ENCODE peak calls at places on chromosomes 2 and 18, in nine cellular contexts. One of them, this sample, is unnamed. For H3K36me3 and H3K4me1, the result is how much of the 10 kb centered on the place peaks cover.

GRCh38 chr2:205563646-205564045 is 118.7 kb upstream of the NRP2 start:
- DNase-seq in colonic mucosa: peak
- DNase-seq in IMR-90: no peak
- DNase-seq in esophagus squamous epithelium: no peak
- DNase-seq in fibroblast of lung: peak
- DNase-seq in sigmoid colon: no peak
- DNase-seq in tibial artery: no peak
- DNase-seq in gastrocnemius medialis: no peak
- DNase-seq in tibial nerve: peak
- DNase-seq in this sample: peak

GRCh38 chr2:120858361-120858760 is 122.7 kb downstream of the GLI2 start:
- DNase-seq in tibial nerve: no peak
- DNase-seq in colonic mucosa: no peak
- DNase-seq in IMR-90: no peak
- DNase-seq in fibroblast of lung: no peak
- DNase-seq in tibial artery: peak
- DNase-seq in sigmoid colon: peak
- DNase-seq in esophagus squamous epithelium: no peak
- DNase-seq in gastrocnemius medialis: no peak
- DNase-seq in this sample: peak

GRCh38 chr2:188628989-188629889 is 337.6 kb downstream of the GULP1 start:
- DNase-seq in esophagus squamous epithelium: no peak
- DNase-seq in tibial nerve: peak
- DNase-seq in IMR-90: peak
- DNase-seq in fibroblast of lung: peak
- DNase-seq in sigmoid colon: no peak
- DNase-seq in gastrocnemius medialis: no peak
- DNase-seq in tibial artery: no peak
- DNase-seq in colonic mucosa: no peak
- DNase-seq in this sample: no peak

GRCh38 chr2:43623052-43623451 is 14.0 kb upstream of the PLEKHH2 start:
- DNase-seq in tibial nerve: no peak
- DNase-seq in gastrocnemius medialis: no peak
- DNase-seq in fibroblast of lung: peak
- DNase-seq in tibial artery: no peak
- DNase-seq in colonic mucosa: no peak
- DNase-seq in IMR-90: no peak
- DNase-seq in sigmoid colon: peak
- DNase-seq in esophagus squamous epithelium: no peak
- DNase-seq in this sample: no peak

GRCh38 chr2:233413529-233414272 is 59.4 kb downstream of the DGKD start:
- DNase-seq in colonic mucosa: no peak
- DNase-seq in fibroblast of lung: peak
- DNase-seq in gastrocnemius medialis: no peak
- DNase-seq in esophagus squamous epithelium: no peak
- DNase-seq in IMR-90: peak
- DNase-seq in sigmoid colon: no peak
- DNase-seq in tibial nerve: no peak
- DNase-seq in tibial artery: peak
- DNase-seq in this sample: peak

GRCh38 chr2:63827749-63828148 is 13.9 kb upstream of the UGP2 start:
- DNase-seq in gastrocnemius medialis: no peak
- DNase-seq in sigmoid colon: no peak
- DNase-seq in tibial artery: no peak
- DNase-seq in fibroblast of lung: peak
- DNase-seq in colonic mucosa: no peak
- DNase-seq in IMR-90: peak
- DNase-seq in tibial nerve: no peak
- DNase-seq in esophagus squamous epithelium: no peak
- DNase-seq in this sample: no peak

GRCh38 chr2:62461707-62462106 is 44.3 kb downstream of the TMEM17 start:
- DNase-seq in fibroblast of lung: no peak
- DNase-seq in tibial nerve: no peak
- DNase-seq in IMR-90: peak
- DNase-seq in colonic mucosa: no peak
- DNase-seq in sigmoid colon: no peak
- DNase-seq in tibial artery: no peak
- DNase-seq in esophagus squamous epithelium: no peak
- DNase-seq in gastrocnemius medialis: no peak
- DNase-seq in this sample: peak

GRCh38 chr18:70415823-70416488 is 127.1 kb downstream of the SOCS6 start:
- DNase-seq in sigmoid colon: peak
- DNase-seq in IMR-90: no peak
- DNase-seq in tibial artery: no peak
- DNase-seq in gastrocnemius medialis: no peak
- DNase-seq in tibial nerve: no peak
- DNase-seq in colonic mucosa: peak
- DNase-seq in fibroblast of lung: no peak
- DNase-seq in esophagus squamous epithelium: no peak
- DNase-seq in this sample: no peak

GRCh38 chr2:180722551-180723239 is 257.7 kb upstream of the UBE2E3 start:
- DNase-seq in gastrocnemius medialis: no peak
- DNase-seq in colonic mucosa: no peak
- DNase-seq in tibial nerve: peak
- DNase-seq in fibroblast of lung: peak
- DNase-seq in IMR-90: peak
- DNase-seq in esophagus squamous epithelium: no peak
- DNase-seq in tibial artery: no peak
- DNase-seq in sigmoid colon: no peak
- DNase-seq in this sample: no peak

GRCh38 chr2:24544456-24545115 is 53.5 kb downstream of the NCOA1 start:
- DNase-seq in IMR-90: no peak
- DNase-seq in tibial nerve: no peak
- DNase-seq in sigmoid colon: no peak
- DNase-seq in tibial artery: no peak
- DNase-seq in colonic mucosa: no peak
- DNase-seq in gastrocnemius medialis: no peak
- DNase-seq in fibroblast of lung: no peak
- DNase-seq in esophagus squamous epithelium: no peak
- DNase-seq in this sample: no peak

GRCh38 chr2:212032536-212033219 is 505.9 kb downstream of the ERBB4 start:
- DNase-seq in fibroblast of lung: peak
- DNase-seq in tibial nerve: no peak
- DNase-seq in tibial artery: no peak
- DNase-seq in esophagus squamous epithelium: no peak
- DNase-seq in IMR-90: peak
- DNase-seq in colonic mucosa: no peak
- DNase-seq in gastrocnemius medialis: no peak
- DNase-seq in sigmoid colon: no peak
- DNase-seq in this sample: no peak

GRCh38 chr2:54666741-54667639 is 56.5 kb upstream of the EML6 start:
- DNase-seq in IMR-90: peak
- DNase-seq in gastrocnemius medialis: no peak
- DNase-seq in sigmoid colon: peak
- DNase-seq in fibroblast of lung: peak
- DNase-seq in esophagus squamous epithelium: no peak
- DNase-seq in colonic mucosa: no peak
- DNase-seq in tibial artery: no peak
- DNase-seq in tibial nerve: no peak
- DNase-seq in this sample: no peak

GRCh38 chr18:11960743-11961380 is 20.4 kb upstream of the IMPA2 start:
- DNase-seq in tibial nerve: no peak
- DNase-seq in fibroblast of lung: no peak
- DNase-seq in esophagus squamous epithelium: no peak
- DNase-seq in colonic mucosa: no peak
- DNase-seq in IMR-90: no peak
- DNase-seq in tibial artery: no peak
- DNase-seq in sigmoid colon: no peak
- DNase-seq in gastrocnemius medialis: no peak
- DNase-seq in this sample: no peak

GRCh38 chr2:202771336-202771735 is 100.2 kb downstream of the ICA1L start:
- DNase-seq in gastrocnemius medialis: no peak
- DNase-seq in tibial artery: no peak
- DNase-seq in sigmoid colon: no peak
- DNase-seq in tibial nerve: no peak
- DNase-seq in colonic mucosa: no peak
- DNase-seq in IMR-90: no peak
- DNase-seq in esophagus squamous epithelium: no peak
- DNase-seq in fibroblast of lung: peak
- DNase-seq in this sample: no peak

GRCh38 chr2:195307751-195308150 is 349.3 kb upstream of the SLC39A10 start:
- DNase-seq in tibial artery: no peak
- DNase-seq in esophagus squamous epithelium: no peak
- DNase-seq in sigmoid colon: no peak
- DNase-seq in colonic mucosa: peak
- DNase-seq in IMR-90: no peak
- DNase-seq in fibroblast of lung: no peak
- DNase-seq in gastrocnemius medialis: no peak
- DNase-seq in tibial nerve: no peak
- DNase-seq in this sample: no peak

GRCh38 chr2:119703526-119703925 is 24.5 kb downstream of the TMEM177 start:
- DNase-seq in tibial nerve: no peak
- DNase-seq in tibial artery: no peak
- DNase-seq in sigmoid colon: no peak
- DNase-seq in fibroblast of lung: no peak
- DNase-seq in IMR-90: no peak
- DNase-seq in esophagus squamous epithelium: no peak
- DNase-seq in gastrocnemius medialis: no peak
- DNase-seq in colonic mucosa: no peak
- DNase-seq in this sample: no peak

GRCh38 chr18:77811510-77811909 is 561.9 kb downstream of the GALR1 start:
- DNase-seq in sigmoid colon: no peak
- DNase-seq in fibroblast of lung: no peak
- DNase-seq in colonic mucosa: peak
- DNase-seq in esophagus squamous epithelium: no peak
- DNase-seq in tibial artery: no peak
- DNase-seq in tibial nerve: no peak
- DNase-seq in gastrocnemius medialis: no peak
- DNase-seq in IMR-90: no peak
- DNase-seq in this sample: no peak

GRCh38 chr2:69545477-69545932 is 98.0 kb downstream of the AAK1 start:
- DNase-seq in esophagus squamous epithelium: no peak
- DNase-seq in IMR-90: no peak
- DNase-seq in tibial artery: no peak
- DNase-seq in tibial nerve: no peak
- DNase-seq in fibroblast of lung: no peak
- DNase-seq in gastrocnemius medialis: no peak
- DNase-seq in colonic mucosa: no peak
- DNase-seq in sigmoid colon: no peak
- DNase-seq in this sample: no peak

GRCh38 chr18:39724652-39725051 is 2159.1 kb upstream of the CELF4 start:
- DNase-seq in sigmoid colon: no peak
- DNase-seq in gastrocnemius medialis: no peak
- DNase-seq in tibial nerve: no peak
- DNase-seq in fibroblast of lung: peak
- DNase-seq in tibial artery: no peak
- DNase-seq in IMR-90: peak
- DNase-seq in esophagus squamous epithelium: no peak
- DNase-seq in colonic mucosa: no peak
- DNase-seq in this sample: no peak

GRCh38 chr2:121501070-121501469 is 29.6 kb upstream of the RNU4ATAC start:
- DNase-seq in IMR-90: peak
- DNase-seq in esophagus squamous epithelium: no peak
- DNase-seq in gastrocnemius medialis: no peak
- DNase-seq in tibial artery: no peak
- DNase-seq in tibial nerve: no peak
- DNase-seq in fibroblast of lung: peak
- DNase-seq in sigmoid colon: no peak
- DNase-seq in colonic mucosa: no peak
- DNase-seq in this sample: no peak

GRCh38 chr2:38407111-38407682 is 30.1 kb upstream of the ATL2 start:
- DNase-seq in esophagus squamous epithelium: no peak
- DNase-seq in tibial artery: no peak
- DNase-seq in colonic mucosa: peak
- DNase-seq in IMR-90: no peak
- DNase-seq in sigmoid colon: no peak
- DNase-seq in tibial nerve: peak
- DNase-seq in gastrocnemius medialis: no peak
- DNase-seq in fibroblast of lung: no peak
- DNase-seq in this sample: no peak
- H3K27ac ChIP-seq in esophagus squamous epithelium: peak
- H3K27ac ChIP-seq in tibial artery: no peak
- H3K27ac ChIP-seq in colonic mucosa: no peak
- H3K27ac ChIP-seq in IMR-90: no peak
- H3K27ac ChIP-seq in sigmoid colon: peak
- H3K27ac ChIP-seq in tibial nerve: no peak
- H3K27ac ChIP-seq in gastrocnemius medialis: peak
- H3K27ac ChIP-seq in fibroblast of lung: no peak
- H3K27ac ChIP-seq in this sample: no peak

GRCh38 chr2:158635961-158636601 is 159.0 kb upstream of the DAPL1 start:
- DNase-seq in gastrocnemius medialis: no peak
- DNase-seq in esophagus squamous epithelium: no peak
- DNase-seq in fibroblast of lung: no peak
- DNase-seq in tibial nerve: no peak
- DNase-seq in colonic mucosa: no peak
- DNase-seq in IMR-90: no peak
- DNase-seq in sigmoid colon: no peak
- DNase-seq in tibial artery: no peak
- DNase-seq in this sample: no peak
- H3K36me3 ChIP-seq in gastrocnemius medialis: under half
- H3K36me3 ChIP-seq in esophagus squamous epithelium: under half
- H3K36me3 ChIP-seq in fibroblast of lung: under half
- H3K36me3 ChIP-seq in tibial nerve: under half
- H3K36me3 ChIP-seq in colonic mucosa: under half
- H3K36me3 ChIP-seq in IMR-90: under half
- H3K36me3 ChIP-seq in sigmoid colon: under half
- H3K36me3 ChIP-seq in tibial artery: under half
- H3K36me3 ChIP-seq in this sample: under half

DNA sequence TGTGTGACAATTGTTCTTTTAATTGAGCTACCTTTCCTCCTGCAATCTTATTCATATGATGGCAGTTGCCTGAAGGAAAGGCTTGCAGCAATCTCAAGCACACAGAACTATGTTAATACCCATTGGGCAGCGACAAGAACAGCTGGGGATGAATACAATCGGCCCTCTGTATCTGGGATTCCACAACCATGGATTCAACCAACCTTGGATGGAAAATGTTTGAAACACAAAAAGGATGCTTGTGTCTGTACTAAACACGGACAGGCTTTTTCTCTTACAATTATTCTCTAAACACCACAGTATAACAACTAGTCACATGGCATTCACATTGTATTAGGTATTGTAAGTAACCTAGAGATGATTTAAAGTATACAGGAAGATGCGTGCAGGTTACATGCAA is 256.1 kb upstream of the SIX2 start:
- DNase-seq in sigmoid colon: no peak
- DNase-seq in esophagus squamous epithelium: no peak
- DNase-seq in gastrocnemius medialis: no peak
- DNase-seq in tibial nerve: no peak
- DNase-seq in fibroblast of lung: no peak
- DNase-seq in IMR-90: no peak
- DNase-seq in colonic mucosa: no peak
- DNase-seq in tibial artery: no peak
- DNase-seq in this sample: no peak
- H3K4me1 ChIP-seq in sigmoid colon: under half
- H3K4me1 ChIP-seq in esophagus squamous epithelium: under half
- H3K4me1 ChIP-seq in gastrocnemius medialis: under half
- H3K4me1 ChIP-seq in tibial nerve: under half
- H3K4me1 ChIP-seq in fibroblast of lung: under half
- H3K4me1 ChIP-seq in IMR-90: under half
- H3K4me1 ChIP-seq in colonic mucosa: under half
- H3K4me1 ChIP-seq in tibial artery: under half
- H3K4me1 ChIP-seq in this sample: under half

DNA sequence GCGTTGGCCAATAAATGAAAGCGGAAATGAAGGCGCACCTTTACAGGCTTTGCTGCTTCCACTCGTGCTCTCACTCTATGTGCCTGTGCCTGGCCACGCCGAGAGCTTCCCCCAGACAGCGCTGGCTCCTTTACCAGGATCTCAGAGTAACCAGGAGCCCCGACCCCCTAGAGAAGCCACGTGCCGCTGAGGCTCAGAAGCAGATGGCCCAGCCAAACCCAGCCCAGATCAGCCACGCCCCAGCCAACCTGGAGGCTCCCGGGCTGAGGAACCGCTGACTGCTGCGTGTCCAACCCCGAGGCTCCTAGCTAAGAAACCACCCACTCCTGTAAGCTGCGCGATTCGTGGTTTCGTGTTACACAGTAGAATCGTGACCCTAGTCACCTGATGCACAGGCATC is 199.3 kb downstream of the NCK2 start:
- DNase-seq in tibial artery: no peak
- DNase-seq in fibroblast of lung: no peak
- DNase-seq in tibial nerve: no peak
- DNase-seq in colonic mucosa: no peak
- DNase-seq in gastrocnemius medialis: no peak
- DNase-seq in IMR-90: no peak
- DNase-seq in sigmoid colon: no peak
- DNase-seq in esophagus squamous epithelium: no peak
- DNase-seq in this sample: no peak
- H3K27ac ChIP-seq in tibial artery: no peak
- H3K27ac ChIP-seq in fibroblast of lung: no peak
- H3K27ac ChIP-seq in tibial nerve: no peak
- H3K27ac ChIP-seq in colonic mucosa: no peak
- H3K27ac ChIP-seq in gastrocnemius medialis: no peak
- H3K27ac ChIP-seq in IMR-90: no peak
- H3K27ac ChIP-seq in sigmoid colon: no peak
- H3K27ac ChIP-seq in esophagus squamous epithelium: no peak
- H3K27ac ChIP-seq in this sample: no peak